ENCODE peak calls at places on chromosomes 11 and 22, in eight cellular contexts. U, O, A, Q, M, L, Z and I are unnamed samples.

GRCh38 chr22:28009272-28009827 is 90.3 kb upstream of the PITPNB start:
- DNase-seq in U (peak), O (peak), A (peak), Q (peak), M (peak), L (peak), Z (peak), I (peak)

GRCh38 chr22:44247923-44248892 is 64.5 kb downstream of the SHISAL1 start:
- DNase-seq in U (peak), O (no peak), A (no peak), Q (no peak), M (no peak), L (no peak), Z (no peak), I (no peak)

GRCh38 chr11:111745719-111746504 is 20.3 kb downstream of the PPP2R1B start:
- DNase-seq in U (no peak), O (no peak), A (no peak), Q (no peak), M (no peak), L (no peak), Z (no peak), I (no peak)

GRCh38 chr22:36406721-36407120 is 19.0 kb upstream of the MYH9 start:
- DNase-seq in U (no peak), O (no peak), A (no peak), Q (no peak), M (no peak), L (no peak), Z (no peak), I (no peak)

GRCh38 chr11:36139767-36140166 is 149.5 kb downstream of the COMMD9 start:
- DNase-seq in U (no peak), O (no peak), A (no peak), Q (no peak), M (no peak), L (no peak), Z (peak), I (no peak)

GRCh38 chr11:91795139-91795887 is 429.3 kb upstream of the FAT3 start:
- DNase-seq in U (no peak), O (peak), A (no peak), Q (no peak), M (no peak), L (no peak), Z (peak), I (no peak)

GRCh38 chr11:12724301-12725046 is 50.3 kb downstream of the TEAD1 start:
- DNase-seq in U (peak), O (peak), A (peak), Q (peak), M (peak), L (no peak), Z (peak), I (no peak)

GRCh38 chr11:116193321-116194114 is 579.3 kb downstream of the BUD13 start:
- DNase-seq in U (peak), O (no peak), A (no peak), Q (peak), M (peak), L (no peak), Z (peak), I (peak)

GRCh38 chr11:47587733-47588326 is 1.4 kb downstream of the FAM180B start:
- DNase-seq in U (no peak), O (no peak), A (no peak), Q (no peak), M (no peak), L (no peak), Z (no peak), I (no peak)

GRCh38 chr11:65384301-65384889 is 1.9 kb upstream of the SLC25A45 start:
- DNase-seq in U (peak), O (no peak), A (no peak), Q (no peak), M (no peak), L (no peak), Z (no peak), I (no peak)

GRCh38 chr11:58923300-58923788 is 15.9 kb upstream of the GLYATL1 start:
- DNase-seq in U (peak), O (no peak), A (no peak), Q (peak), M (no peak), L (no peak), Z (peak), I (no peak)